ENCODE peak calls at places on chromosomes 2 and 18, in seven cellular contexts. H is MV-4-11, S is NCI-H2029 treated with DMSO at 0.1 percent for 48 hours, I is body of pancreas, B is SK-N-DZ, D is AG04450, P is cardiac fibroblast. M is an unnamed sample.

GRCh38 chr18:36302676-36303075 is 5.2 kb downstream of the FHOD3 start:
- DNase-seq in H (no peak), P (no peak), D (no peak), B (no peak), I (no peak), S (no peak), M (no peak)

GRCh38 chr18:5295231-5295920 is at the start of gene ZBTB14:
- DNase-seq in D (no peak), S (no peak), P (peak; percentile 75), B (peak; percentile 43), H (peak; percentile 45), I (peak; percentile 75), M (peak; percentile 41)

GRCh38 chr2:182767578-182767977 is 51.5 kb downstream of the DNAJC10 start:
- DNase-seq in D (no peak), I (no peak), S (no peak), H (no peak), P (peak; percentile 37), B (peak; percentile 23), M (no peak)

GRCh38 chr2:177217247-177217843 is 4.8 kb downstream of the HNRNPA3 start:
- DNase-seq in S (no peak), P (no peak), I (no peak), B (no peak), H (no peak), D (no peak), M (no peak)

GRCh38 chr2:191402966-191403565 is 157.9 kb downstream of the MYO1B start:
- DNase-seq in D (no peak), B (no peak), P (no peak), S (no peak), H (no peak), I (no peak), M (no peak)

GRCh38 chr2:7026740-7027139 is 109.5 kb downstream of the RNF144A start:
- DNase-seq in S (no peak), P (no peak), D (no peak), H (no peak), I (no peak), B (no peak), M (no peak)

GRCh38 chr2:225270053-225270452 is 129.5 kb upstream of the NYAP2 start:
- DNase-seq in S (peak; percentile 18), B (no peak), H (no peak), I (no peak), P (no peak), D (no peak), M (no peak)

GRCh38 chr18:36352384-36352783 is 54.9 kb downstream of the FHOD3 start:
- DNase-seq in S (no peak), P (peak; percentile 87), D (peak; percentile 80), H (peak; percentile 13), B (no peak), I (peak; percentile 35), M (no peak)

GRCh38 chr18:50399582-50399981 is 24.7 kb downstream of the SKA1 start:
- DNase-seq in H (no peak), S (no peak), P (no peak), I (no peak), B (no peak), D (no peak), M (no peak)

GRCh38 chr2:75113217-75113616 is 86.1 kb downstream of the TACR1 start:
- DNase-seq in S (no peak), H (no peak), B (no peak), D (no peak), I (no peak), P (no peak), M (no peak)

GRCh38 chr2:173590278-173590811 is 235.7 kb downstream of the CDCA7 start:
- DNase-seq in S (peak; percentile 96), D (peak; percentile 82), P (peak; percentile 82), I (peak; percentile 39), H (no peak), B (no peak), M (no peak)

GRCh38 chr2:45458909-45459563 is 152.0 kb downstream of the SRBD1 start:
- DNase-seq in I (peak; percentile 69), P (peak; percentile 76), H (peak; percentile 59), S (peak; percentile 40), D (peak; percentile 13), B (no peak), M (no peak)

GRCh38 chr18:27996792-27997191 is 180.1 kb downstream of the CDH2 start:
- DNase-seq in B (no peak), S (no peak), P (peak; percentile 15), H (no peak), I (no peak), D (peak; percentile 3), M (no peak)

GRCh38 chr18:48803951-48804855 is 146.6 kb downstream of the SMAD7 start:
- DNase-seq in S (no peak), D (no peak), B (no peak), P (no peak), I (peak; percentile 5), H (no peak), M (no peak)

GRCh38 chr2:201642579-201643215 is 606 bp downstream of the TMEM237 start:
- DNase-seq in S (peak; percentile 33), I (peak; percentile 78), H (peak; percentile 33), B (peak; percentile 82), P (peak; percentile 76), D (no peak), M (peak; percentile 70)

GRCh38 chr2:48600204-48600813 is 17.3 kb upstream of the GTF2A1L start:
- DNase-seq in P (peak; percentile 70), D (peak; percentile 30), S (peak; percentile 15), H (peak; percentile 31), I (no peak), B (peak; percentile 25), M (no peak)

GRCh38 chr2:132623096-132623839 is 46.7 kb downstream of the LYPD1 start:
- DNase-seq in S (no peak), H (peak; percentile 62), B (no peak), P (peak; percentile 66), D (peak; percentile 32), I (no peak), M (no peak)

GRCh38 chr2:206250041-206250897 is 24.2 kb upstream of the ZDBF2 start:
- DNase-seq in D (no peak), P (peak; percentile 20), I (peak; percentile 23), B (no peak), S (no peak), H (peak; percentile 21), M (no peak)

GRCh38 chr2:16684676-16685339 is 19.2 kb upstream of the CYRIA start:
- DNase-seq in B (no peak), D (no peak), H (no peak), S (no peak), I (no peak), P (no peak), M (no peak)

GRCh38 chr2:9251154-9252001 is 44.8 kb downstream of the ASAP2 start:
- DNase-seq in B (no peak), I (no peak), H (no peak), S (no peak), P (peak; percentile 70), D (no peak), M (no peak)

GRCh38 chr2:211439011-211439410 is 882.6 kb downstream of the CPS1 start:
- DNase-seq in B (no peak), H (no peak), S (no peak), P (no peak), D (no peak), I (no peak), M (no peak)

GRCh38 chr2:189608799-189609422 is 28.3 kb upstream of the SLC40A1 start:
- DNase-seq in I (no peak), D (no peak), B (no peak), H (no peak), S (no peak), P (peak; percentile 44), M (no peak)

GRCh38 chr2:120424274-120424796 is 78.4 kb downstream of the INHBB start:
- DNase-seq in H (no peak), D (no peak), I (no peak), S (no peak), B (no peak), P (no peak), M (no peak)

GRCh38 chr2:217314021-217314460 is 454.2 kb upstream of the TNP1 start:
- DNase-seq in S (peak; percentile 13), H (peak; percentile 45), P (no peak), I (no peak), B (no peak), D (no peak), M (no peak)

GRCh38 chr18:56245856-56246575 is 392.4 kb downstream of the TXNL1 start:
- DNase-seq in S (no peak), D (peak; percentile 44), B (no peak), P (peak; percentile 50), I (no peak), H (no peak), M (no peak)

GRCh38 chr18:22233271-22233670 is 63.9 kb downstream of the GATA6 start:
- DNase-seq in B (no peak), S (no peak), I (no peak), P (no peak), D (no peak), H (no peak), M (no peak)